ENCODE peak calls at places on chromosomes 1 and 21, in six cellular contexts. One of them, this sample, is unnamed.

GRCh38 chr21:36211660-36212512 is 55.3 kb downstream of the DOP1B start:
- DNase-seq in GM06990: no peak
- DNase-seq in fibroblast of pulmonary artery: peak
- DNase-seq in AG09309: peak
- DNase-seq in body of pancreas: no peak
- DNase-seq in suprapubic skin: no peak
- DNase-seq in this sample: no peak

GRCh38 chr1:110436635-110437034 is 14.3 kb upstream of the PROK1 start:
- DNase-seq in GM06990: no peak
- DNase-seq in body of pancreas: no peak
- DNase-seq in AG09309: peak
- DNase-seq in suprapubic skin: no peak
- DNase-seq in fibroblast of pulmonary artery: peak
- DNase-seq in this sample: no peak

GRCh38 chr1:244768804-244769203 is 66.7 kb upstream of the COX20 start:
- DNase-seq in AG09309: no peak
- DNase-seq in fibroblast of pulmonary artery: no peak
- DNase-seq in GM06990: no peak
- DNase-seq in body of pancreas: no peak
- DNase-seq in suprapubic skin: no peak
- DNase-seq in this sample: no peak

GRCh38 chr1:44646276-44646675 is 28.0 kb downstream of the TMEM53 start:
- DNase-seq in fibroblast of pulmonary artery: peak
- DNase-seq in body of pancreas: no peak
- DNase-seq in AG09309: no peak
- DNase-seq in suprapubic skin: no peak
- DNase-seq in GM06990: no peak
- DNase-seq in this sample: no peak

GRCh38 chr21:33558777-33559421 is 16.1 kb downstream of the SON start:
- DNase-seq in fibroblast of pulmonary artery: no peak
- DNase-seq in GM06990: no peak
- DNase-seq in AG09309: no peak
- DNase-seq in suprapubic skin: no peak
- DNase-seq in body of pancreas: no peak
- DNase-seq in this sample: no peak

GRCh38 chr21:42239556-42239955 is 20.6 kb downstream of the ABCG1 start:
- DNase-seq in body of pancreas: no peak
- DNase-seq in AG09309: no peak
- DNase-seq in suprapubic skin: no peak
- DNase-seq in fibroblast of pulmonary artery: no peak
- DNase-seq in GM06990: no peak
- DNase-seq in this sample: no peak

GRCh38 chr1:230308039-230308438 is 118.1 kb downstream of the PGBD5 start:
- DNase-seq in suprapubic skin: peak
- DNase-seq in GM06990: no peak
- DNase-seq in fibroblast of pulmonary artery: peak
- DNase-seq in body of pancreas: peak
- DNase-seq in AG09309: peak
- DNase-seq in this sample: no peak

GRCh38 chr21:38293765-38294164 is 37.0 kb downstream of the KCNJ15 start:
- DNase-seq in fibroblast of pulmonary artery: no peak
- DNase-seq in suprapubic skin: no peak
- DNase-seq in AG09309: no peak
- DNase-seq in GM06990: no peak
- DNase-seq in body of pancreas: no peak
- DNase-seq in this sample: no peak

GRCh38 chr1:114670083-114671010 is 498 bp upstream of the DENND2C start:
- DNase-seq in AG09309: peak
- DNase-seq in GM06990: peak
- DNase-seq in suprapubic skin: peak
- DNase-seq in fibroblast of pulmonary artery: peak
- DNase-seq in body of pancreas: peak
- DNase-seq in this sample: peak

GRCh38 chr1:33195560-33195959 is 13.7 kb upstream of the TRIM62 start:
- DNase-seq in fibroblast of pulmonary artery: no peak
- DNase-seq in suprapubic skin: no peak
- DNase-seq in body of pancreas: no peak
- DNase-seq in AG09309: no peak
- DNase-seq in GM06990: no peak
- DNase-seq in this sample: no peak

GRCh38 chr1:19151537-19151936 is 58.5 kb downstream of the UBR4 start:
- DNase-seq in suprapubic skin: no peak
- DNase-seq in GM06990: no peak
- DNase-seq in fibroblast of pulmonary artery: no peak
- DNase-seq in AG09309: no peak
- DNase-seq in body of pancreas: no peak
- DNase-seq in this sample: no peak

GRCh38 chr1:161900155-161900554 is 123.5 kb downstream of the OLFML2B start:
- DNase-seq in body of pancreas: no peak
- DNase-seq in suprapubic skin: no peak
- DNase-seq in fibroblast of pulmonary artery: no peak
- DNase-seq in GM06990: no peak
- DNase-seq in AG09309: no peak
- DNase-seq in this sample: no peak

GRCh38 chr1:85317580-85317979 is 41.1 kb upstream of the BCL10 start:
- DNase-seq in AG09309: no peak
- DNase-seq in body of pancreas: no peak
- DNase-seq in fibroblast of pulmonary artery: no peak
- DNase-seq in GM06990: no peak
- DNase-seq in suprapubic skin: no peak
- DNase-seq in this sample: no peak

GRCh38 chr1:238443687-238444086 is 553.0 kb upstream of the ZP4 start:
- DNase-seq in suprapubic skin: no peak
- DNase-seq in fibroblast of pulmonary artery: no peak
- DNase-seq in GM06990: no peak
- DNase-seq in AG09309: no peak
- DNase-seq in body of pancreas: no peak
- DNase-seq in this sample: no peak

GRCh38 chr1:19398309-19398760 is 86.2 kb downstream of the SLC66A1 start:
- DNase-seq in GM06990: no peak
- DNase-seq in suprapubic skin: no peak
- DNase-seq in body of pancreas: peak
- DNase-seq in fibroblast of pulmonary artery: peak
- DNase-seq in AG09309: peak
- DNase-seq in this sample: no peak

GRCh38 chr1:24920155-24920925 is 9.7 kb downstream of the RUNX3 start:
- DNase-seq in suprapubic skin: no peak
- DNase-seq in AG09309: peak
- DNase-seq in fibroblast of pulmonary artery: peak
- DNase-seq in GM06990: no peak
- DNase-seq in body of pancreas: no peak
- DNase-seq in this sample: peak

GRCh38 chr1:220485131-220485530 is 42.8 kb upstream of the MARK1 start:
- DNase-seq in body of pancreas: no peak
- DNase-seq in fibroblast of pulmonary artery: no peak
- DNase-seq in GM06990: no peak
- DNase-seq in suprapubic skin: no peak
- DNase-seq in AG09309: no peak
- DNase-seq in this sample: no peak

GRCh38 chr1:245155186-245156040 is 628 bp downstream of the KIF26B start:
- DNase-seq in AG09309: no peak
- DNase-seq in body of pancreas: no peak
- DNase-seq in GM06990: no peak
- DNase-seq in fibroblast of pulmonary artery: peak
- DNase-seq in suprapubic skin: no peak
- DNase-seq in this sample: no peak

GRCh38 chr1:81809808-81810207 is 9.1 kb downstream of the ADGRL2 start:
- DNase-seq in fibroblast of pulmonary artery: no peak
- DNase-seq in suprapubic skin: no peak
- DNase-seq in GM06990: no peak
- DNase-seq in AG09309: no peak
- DNase-seq in body of pancreas: no peak
- DNase-seq in this sample: no peak

GRCh38 chr1:39165488-39165887 is 39.0 kb upstream of the MACF1 start:
- DNase-seq in suprapubic skin: no peak
- DNase-seq in body of pancreas: no peak
- DNase-seq in GM06990: no peak
- DNase-seq in AG09309: no peak
- DNase-seq in fibroblast of pulmonary artery: no peak
- DNase-seq in this sample: no peak

DNA sequence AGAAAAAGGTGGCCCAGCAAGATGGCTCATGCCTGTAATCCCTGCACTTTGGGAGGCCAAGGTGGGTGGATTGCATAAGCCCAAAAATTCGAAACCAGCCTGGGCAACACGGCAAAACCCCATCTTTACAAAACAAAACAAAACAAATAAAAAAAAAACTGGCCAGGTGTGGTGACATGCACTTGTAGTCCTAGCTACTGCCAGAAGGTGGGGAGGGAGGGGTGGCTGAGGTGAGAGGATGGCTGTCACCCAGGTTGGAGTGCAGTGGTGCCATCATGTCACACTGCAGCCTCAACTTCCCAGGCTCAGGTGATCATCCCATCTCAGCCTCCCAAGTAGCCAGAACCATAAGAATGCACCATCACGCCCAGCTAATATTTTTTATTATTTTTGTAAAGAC is 22.8 kb downstream of the RERE start:
- DNase-seq in AG09309: no peak
- DNase-seq in fibroblast of pulmonary artery: no peak
- DNase-seq in body of pancreas: no peak
- DNase-seq in suprapubic skin: no peak
- DNase-seq in GM06990: no peak
- DNase-seq in this sample: peak
- TF ChIP-seq CTCF in AG09309: no peak
- TF ChIP-seq CTCF in fibroblast of pulmonary artery: no peak
- TF ChIP-seq CTCF in body of pancreas: no peak
- TF ChIP-seq CTCF in suprapubic skin: no peak
- TF ChIP-seq CTCF in GM06990: no peak
- TF ChIP-seq CTCF in this sample: no peak

GRCh38 chr1:15159166-15159555 is 5.6 kb downstream of the TMEM51 start:
- DNase-seq in body of pancreas: no peak
- DNase-seq in AG09309: no peak
- DNase-seq in suprapubic skin: no peak
- DNase-seq in GM06990: no peak
- DNase-seq in fibroblast of pulmonary artery: no peak
- DNase-seq in this sample: no peak

GRCh38 chr1:15158506-15159165 is 5.1 kb downstream of the TMEM51 start:
- DNase-seq in suprapubic skin: no peak
- DNase-seq in fibroblast of pulmonary artery: peak
- DNase-seq in GM06990: no peak
- DNase-seq in AG09309: no peak
- DNase-seq in body of pancreas: no peak
- DNase-seq in this sample: no peak

GRCh38 chr1:15156807-15157380 is 3.3 kb downstream of the TMEM51 start:
- DNase-seq in GM06990: no peak
- DNase-seq in suprapubic skin: no peak
- DNase-seq in body of pancreas: peak
- DNase-seq in fibroblast of pulmonary artery: no peak
- DNase-seq in AG09309: no peak
- DNase-seq in this sample: no peak

GRCh38 chr1:15155760-15156743 is 2.5 kb downstream of the TMEM51 start:
- DNase-seq in suprapubic skin: no peak
- DNase-seq in GM06990: no peak
- DNase-seq in fibroblast of pulmonary artery: peak
- DNase-seq in body of pancreas: peak
- DNase-seq in AG09309: no peak
- DNase-seq in this sample: peak

GRCh38 chr1:15157524-15158399 is 4.2 kb downstream of the TMEM51 start:
- DNase-seq in fibroblast of pulmonary artery: no peak
- DNase-seq in GM06990: no peak
- DNase-seq in AG09309: no peak
- DNase-seq in suprapubic skin: no peak
- DNase-seq in body of pancreas: no peak
- DNase-seq in this sample: no peak
- H3K4me3 ChIP-seq in fibroblast of pulmonary artery: no peak
- H3K4me3 ChIP-seq in GM06990: no peak
- H3K4me3 ChIP-seq in AG09309: no peak
- H3K4me3 ChIP-seq in suprapubic skin: no peak
- H3K4me3 ChIP-seq in body of pancreas: no peak
- H3K4me3 ChIP-seq in this sample: no peak

GRCh38 chr21:26847951-26848350 is 2.7 kb upstream of the ADAMTS1 start:
- DNase-seq in fibroblast of pulmonary artery: no peak
- DNase-seq in AG09309: no peak
- DNase-seq in GM06990: no peak
- DNase-seq in suprapubic skin: no peak
- DNase-seq in body of pancreas: no peak
- DNase-seq in this sample: no peak

GRCh38 chr21:26845066-26845749 is at the start of gene ADAMTS1:
- DNase-seq in GM06990: no peak
- DNase-seq in suprapubic skin: peak
- DNase-seq in AG09309: peak
- DNase-seq in fibroblast of pulmonary artery: peak
- DNase-seq in body of pancreas: peak
- DNase-seq in this sample: no peak

GRCh38 chr21:26845750-26846035 is 484 bp upstream of the ADAMTS1 start:
- DNase-seq in AG09309: no peak
- DNase-seq in body of pancreas: no peak
- DNase-seq in GM06990: no peak
- DNase-seq in suprapubic skin: no peak
- DNase-seq in fibroblast of pulmonary artery: no peak
- DNase-seq in this sample: no peak

GRCh38 chr21:26844258-26845065 is 747 bp downstream of the ADAMTS1 start:
- DNase-seq in GM06990: no peak
- DNase-seq in AG09309: no peak
- DNase-seq in suprapubic skin: peak
- DNase-seq in fibroblast of pulmonary artery: peak
- DNase-seq in body of pancreas: peak
- DNase-seq in this sample: no peak

DNA sequence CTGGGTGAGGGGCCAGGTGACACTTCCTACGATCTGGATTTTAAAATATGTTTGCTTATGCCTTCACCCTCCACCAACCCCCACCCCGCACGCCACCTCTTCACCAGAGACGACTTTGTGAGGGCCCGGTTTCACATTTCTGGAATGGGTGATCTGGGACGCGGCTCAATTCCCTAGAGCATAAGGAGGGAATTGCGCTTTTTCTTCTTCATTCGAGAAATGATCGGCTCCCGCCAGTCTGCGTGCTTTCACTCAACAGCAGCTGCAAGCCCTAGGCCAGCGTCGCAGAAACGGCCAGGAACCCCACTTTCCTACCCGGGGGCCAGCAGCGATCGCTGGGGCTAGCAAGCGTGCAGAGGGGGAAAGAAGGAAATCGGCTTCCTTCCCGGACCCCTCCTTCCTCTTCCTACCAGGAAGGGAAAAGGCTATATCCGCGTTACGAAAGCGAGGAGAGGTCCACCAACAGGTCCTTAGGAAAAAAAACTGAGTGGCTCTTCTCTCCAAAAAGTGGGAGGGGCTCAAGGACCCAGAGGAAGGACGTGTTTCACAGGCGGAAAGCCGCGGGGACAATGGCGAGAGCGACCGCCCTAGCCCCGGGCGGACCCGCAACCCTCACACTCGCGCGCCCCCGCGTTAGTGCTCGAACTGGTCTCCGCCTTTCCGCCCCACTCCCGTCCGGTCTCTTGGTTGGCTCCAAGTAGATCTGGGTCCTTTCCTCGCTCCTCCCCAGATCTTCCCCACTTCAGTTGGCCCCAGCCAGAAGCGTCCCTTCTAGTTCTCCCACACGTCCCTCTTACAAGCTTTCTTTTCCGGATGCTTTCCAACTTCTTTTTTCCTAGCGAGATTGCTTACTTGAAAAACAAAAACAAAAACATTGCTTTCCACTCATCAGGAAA is 1.1 kb upstream of the ADAMTS1 start:
- DNase-seq in fibroblast of pulmonary artery: peak
- DNase-seq in AG09309: no peak
- DNase-seq in GM06990: no peak
- DNase-seq in suprapubic skin: peak
- DNase-seq in body of pancreas: peak
- DNase-seq in this sample: no peak
- TF ChIP-seq CTCF in fibroblast of pulmonary artery: peak
- TF ChIP-seq CTCF in AG09309: peak
- TF ChIP-seq CTCF in GM06990: no peak
- TF ChIP-seq CTCF in suprapubic skin: no peak
- TF ChIP-seq CTCF in body of pancreas: no peak
- TF ChIP-seq CTCF in this sample: no peak

GRCh38 chr1:1434131-1434811 is 1.2 kb upstream of the VWA1 start:
- DNase-seq in fibroblast of pulmonary artery: no peak
- DNase-seq in body of pancreas: peak
- DNase-seq in GM06990: no peak
- DNase-seq in AG09309: no peak
- DNase-seq in suprapubic skin: no peak
- DNase-seq in this sample: no peak
- H3K4me3 ChIP-seq in fibroblast of pulmonary artery: no peak
- H3K4me3 ChIP-seq in body of pancreas: no peak
- H3K4me3 ChIP-seq in GM06990: no peak
- H3K4me3 ChIP-seq in AG09309: no peak
- H3K4me3 ChIP-seq in suprapubic skin: peak
- H3K4me3 ChIP-seq in this sample: no peak

This sample was measured in GM12865.